ENCODE peak calls at places on chromosomes 6 and 20, in six cellular contexts. V is ovary, S is IMR-90, W is upper lobe of left lung, A is heart left ventricle, P is H54. O is an unnamed sample.

GRCh38 chr20:58171796-58172425 is 56.5 kb downstream of the ANKRD60 start:
- DNase-seq in S (no peak), V (no peak), A (no peak), W (no peak), P (no peak), O (no peak)

GRCh38 chr20:43138061-43138860 is 51.4 kb downstream of the PTPRT start:
- DNase-seq in P (no peak), S (no peak), V (no peak), A (no peak), W (peak; percentile 74), O (no peak)

GRCh38 chr6:48826884-48827701 is 636.0 kb downstream of the MMUT start:
- DNase-seq in P (peak; percentile 22), A (no peak), S (peak; percentile 97), W (no peak), V (no peak), O (no peak)

GRCh38 chr20:51277961-51278360 is 255.1 kb upstream of the KCNG1 start:
- DNase-seq in V (no peak), A (no peak), P (no peak), S (no peak), W (no peak), O (no peak)

GRCh38 chr6:83381949-83382348 is 48.9 kb downstream of the ME1 start:
- DNase-seq in P (no peak), W (no peak), V (no peak), S (no peak), A (no peak), O (no peak)

GRCh38 chr6:77361018-77361417 is 102.3 kb downstream of the HTR1B start:
- DNase-seq in S (no peak), W (no peak), P (no peak), V (no peak), A (no peak), O (no peak)

GRCh38 chr6:150091466-150091865 is 22.5 kb upstream of the ULBP3 start:
- DNase-seq in W (no peak), A (no peak), V (no peak), S (no peak), P (no peak), O (no peak)

GRCh38 chr6:120211955-120212792 is 862.6 kb upstream of the MAN1A1 start:
- DNase-seq in P (no peak), V (no peak), S (no peak), A (no peak), W (no peak), O (no peak)

GRCh38 chr20:1947535-1947846 is 46.4 kb downstream of the PDYN start:
- DNase-seq in A (no peak), P (no peak), V (no peak), S (no peak), W (no peak), O (no peak)

GRCh38 chr6:37903671-37904355 is 84.3 kb downstream of the ZFAND3 start:
- DNase-seq in P (no peak), V (no peak), A (no peak), S (no peak), W (no peak), O (no peak)

GRCh38 chr6:10720229-10720959 is 2.5 kb upstream of the TMEM14C start:
- DNase-seq in W (peak; percentile 93), A (peak; percentile 64), P (no peak), V (peak; percentile 76), S (peak; percentile 17), O (peak; percentile 19)

DNA sequence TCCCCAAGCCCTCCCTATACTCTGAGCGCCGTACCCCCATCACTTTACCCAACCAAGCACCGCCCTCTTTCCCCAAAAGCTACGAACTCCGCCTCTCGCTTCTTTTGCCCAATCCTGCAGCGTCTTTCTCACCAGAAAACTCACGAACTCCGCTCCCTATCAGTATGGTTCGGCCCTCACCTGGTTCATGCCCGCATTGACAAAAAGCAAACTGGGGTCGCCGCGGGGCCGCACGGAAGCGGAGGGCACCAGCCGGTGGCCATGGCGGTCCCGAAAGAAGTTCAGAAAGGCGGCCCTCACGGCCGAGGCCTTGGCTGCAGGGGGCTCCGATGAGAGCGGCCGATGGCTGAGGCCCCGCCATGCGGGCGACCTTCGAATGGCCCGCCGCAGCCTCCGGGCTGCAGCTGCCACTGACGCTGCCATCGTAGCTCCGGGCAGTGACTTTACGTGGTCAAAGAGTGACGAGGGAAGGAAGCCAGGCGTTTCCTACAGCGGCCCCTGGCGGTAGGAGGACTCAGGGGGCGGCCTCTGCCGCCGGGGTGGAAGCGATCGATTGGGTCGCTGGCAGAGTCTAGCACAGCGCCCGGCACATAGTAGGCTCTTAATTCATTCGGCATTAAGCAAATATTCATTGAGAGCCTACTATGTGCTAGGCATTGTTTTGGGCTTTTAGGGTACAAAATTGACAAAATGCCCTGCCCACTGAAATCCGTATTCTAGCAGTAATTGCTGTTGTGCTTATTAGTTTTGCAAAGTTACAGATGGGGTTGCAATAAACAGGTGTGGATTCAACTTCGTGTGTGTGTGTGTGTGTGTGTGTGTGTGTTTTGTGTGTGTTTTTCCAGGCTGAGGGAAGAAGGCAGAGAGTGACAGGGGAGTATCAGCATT is at the start of gene AARS2:
- DNase-seq in S (peak; percentile 83), V (peak; percentile 92), A (peak; percentile 89), W (peak; percentile 95), P (peak; percentile 95), O (peak; percentile 85)
- TF ChIP-seq POLR2A in S (peak; percentile 89), V (peak; percentile 45), A (peak; percentile 58), W (peak; percentile 28), P (peak; percentile 97), O (peak; percentile 99)

GRCh38 chr6:2967936-2968335 is 3.4 kb downstream of the SERPINB6 start:
- DNase-seq in W (no peak), A (no peak), V (no peak), P (no peak), S (no peak), O (no peak)

GRCh38 chr6:2970034-2970685 is 1.2 kb downstream of the SERPINB6 start:
- DNase-seq in S (peak; percentile 40), P (no peak), V (no peak), W (no peak), A (no peak), O (no peak)

GRCh38 chr6:2968600-2969135 is 2.7 kb downstream of the SERPINB6 start:
- DNase-seq in A (no peak), W (no peak), S (no peak), V (no peak), P (no peak), O (no peak)

GRCh38 chr6:2970753-2971419 is 481 bp downstream of the SERPINB6 start:
- DNase-seq in V (peak; percentile 84), P (peak; percentile 56), A (peak; percentile 89), S (peak; percentile 49), W (peak; percentile 96), O (peak; percentile 37)

DNA sequence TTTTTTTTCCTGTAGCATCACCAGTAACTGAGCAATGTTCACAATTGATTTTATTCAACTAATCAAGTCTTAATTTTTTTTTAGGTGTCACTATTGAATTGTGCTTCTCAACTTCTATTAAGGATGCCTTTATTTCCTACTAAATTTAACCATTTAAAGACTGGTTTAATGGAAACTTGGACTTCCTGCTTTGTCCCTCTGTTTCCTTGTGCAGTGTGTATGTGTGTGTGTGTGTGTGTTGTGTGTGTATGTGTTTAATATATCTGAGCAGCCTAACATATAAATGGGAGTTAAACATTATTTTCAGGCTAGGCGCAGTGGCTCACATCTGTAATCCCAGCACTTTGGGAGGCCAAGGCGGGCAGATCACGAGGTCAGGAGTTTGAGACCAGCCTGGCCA is 1.8 kb downstream of the SERPINB6 start:
- DNase-seq in S (no peak), W (no peak), P (no peak), V (no peak), A (no peak), O (no peak)
- TF ChIP-seq POLR2A in S (no peak), W (no peak), P (no peak), V (no peak), A (no peak), O (no peak)

GRCh38 chr6:14211596-14211961 is 94.0 kb downstream of the CD83 start:
- DNase-seq in S (peak; percentile 37), A (peak; percentile 74), W (peak; percentile 87), P (no peak), V (peak; percentile 70), O (peak; percentile 18)
- TF ChIP-seq POLR2A in S (no peak), A (no peak), W (no peak), P (no peak), V (no peak), O (no peak)

GRCh38 chr6:15101130-15101529 is 144.7 kb upstream of the JARID2 start:
- DNase-seq in S (no peak), P (no peak), V (no peak), A (no peak), W (no peak), O (no peak)

GRCh38 chr6:15096894-15097837 is 148.7 kb upstream of the JARID2 start:
- DNase-seq in S (peak; percentile 36), V (no peak), W (no peak), P (no peak), A (no peak), O (no peak)
- TF ChIP-seq POLR2A in S (no peak), V (no peak), W (no peak), P (no peak), A (no peak), O (no peak)

DNA sequence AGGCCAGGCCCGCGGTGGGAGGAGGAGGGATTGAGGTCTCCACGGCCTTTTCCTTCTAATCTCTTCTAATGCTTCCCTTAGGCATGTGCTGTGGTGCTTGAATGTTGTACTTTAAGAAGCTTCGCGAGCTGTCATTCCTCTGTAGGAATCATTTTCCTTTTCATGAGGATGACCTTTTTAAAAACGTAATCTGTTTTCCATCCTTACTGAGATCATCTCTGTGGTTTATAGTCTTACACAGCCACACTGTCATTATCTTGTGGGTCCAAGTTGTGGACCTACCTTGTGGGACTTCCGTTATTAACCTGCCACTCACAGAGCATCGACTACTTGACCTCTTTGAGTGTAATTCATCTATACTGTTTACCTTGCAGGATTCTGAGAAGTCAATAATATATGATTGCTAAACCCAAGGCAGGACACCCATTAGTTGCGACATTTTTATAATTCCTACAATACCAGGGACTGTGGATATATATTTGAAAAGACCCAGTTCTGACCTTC is 716 bp downstream of the SLC25A27 start:
- DNase-seq in W (no peak), V (no peak), A (no peak), P (no peak), S (no peak), O (no peak)
- TF ChIP-seq POLR2A in W (no peak), V (no peak), A (no peak), P (no peak), S (no peak), O (no peak)

O was measured in GM12892.